ENCODE peak calls at places on chromosome 4, in seven cellular contexts. L is NCI-H1092; D is HL-60; T is RCC 7860; Y is WTC11; J is NCI-H2107; R is CD8-positive, alpha-beta memory T cell. V is an unnamed sample.

GRCh38 chr4:13543648-13544555 is at the start of gene NKX3-2:
- DNase-seq in L (no peak), D (no peak), T (no peak), Y (no peak), J (no peak), R (no peak), V (no peak)

GRCh38 chr4:103410401-103410800 is 212.3 kb upstream of the CENPE start:
- DNase-seq in L (no peak), D (no peak), T (no peak), Y (no peak), J (no peak), R (no peak), V (no peak)

GRCh38 chr4:22962186-22962786 is 269.5 kb downstream of the GBA3 start:
- DNase-seq in L (peak), D (peak), T (peak), Y (no peak), J (no peak), R (no peak), V (no peak)

GRCh38 chr4:16730522-16730921 is 167.9 kb downstream of the LDB2 start:
- DNase-seq in L (no peak), D (no peak), T (no peak), Y (no peak), J (no peak), R (no peak), V (no peak)

GRCh38 chr4:7356667-7357295 is 77.9 kb downstream of the PSAPL1 start:
- DNase-seq in L (no peak), D (no peak), T (no peak), Y (no peak), J (no peak), R (no peak), V (no peak)

GRCh38 chr4:99815597-99816011 is 1.0 kb upstream of the DAPP1 start:
- DNase-seq in L (peak), D (no peak), T (peak), Y (no peak), J (peak), R (no peak), V (no peak)

GRCh38 chr4:2400841-2401609 is 17.4 kb downstream of the ZFYVE28 start:
- DNase-seq in L (no peak), D (no peak), T (no peak), Y (no peak), J (no peak), R (no peak), V (no peak)

GRCh38 chr4:37463033-37463432 is 218.5 kb downstream of the NWD2 start:
- DNase-seq in L (no peak), D (no peak), T (no peak), Y (no peak), J (no peak), R (no peak), V (no peak)

GRCh38 chr4:3865986-3866812 is 100.0 kb downstream of the ADRA2C start:
- DNase-seq in L (no peak), D (no peak), T (no peak), Y (peak), J (no peak), R (no peak), V (no peak)

GRCh38 chr4:100060765-100061416 is 110.8 kb upstream of the H2AZ1 start:
- DNase-seq in L (no peak), D (no peak), T (no peak), Y (no peak), J (no peak), R (no peak), V (no peak)

GRCh38 chr4:16659120-16659519 is 239.3 kb downstream of the LDB2 start:
- DNase-seq in L (no peak), D (no peak), T (no peak), Y (no peak), J (no peak), R (no peak), V (peak)

GRCh38 chr4:83704786-83705185 is 168.9 kb downstream of the GPAT3 start:
- DNase-seq in L (no peak), D (no peak), T (no peak), Y (no peak), J (no peak), R (no peak), V (no peak)

GRCh38 chr4:152585036-152585439 is 49.1 kb upstream of the FBXW7 start:
- DNase-seq in L (no peak), D (no peak), T (no peak), Y (no peak), J (no peak), R (no peak), V (no peak)

GRCh38 chr4:40283968-40284367 is 51.2 kb upstream of the CHRNA9 start:
- DNase-seq in L (no peak), D (no peak), T (peak), Y (no peak), J (no peak), R (peak), V (no peak)

GRCh38 chr4:141416677-141417363 is 196.1 kb downstream of the ZNF330 start:
- DNase-seq in L (no peak), D (no peak), T (no peak), Y (peak), J (no peak), R (no peak), V (no peak)

GRCh38 chr4:165394275-165394674 is 15.5 kb downstream of the CPE start:
- DNase-seq in L (no peak), D (no peak), T (no peak), Y (no peak), J (no peak), R (no peak), V (no peak)

GRCh38 chr4:151887151-151887815 is 126.5 kb upstream of the GATB start:
- DNase-seq in L (no peak), D (peak), T (peak), Y (no peak), J (no peak), R (no peak), V (no peak)

GRCh38 chr4:78297075-78297815 is 240.1 kb downstream of the FRAS1 start:
- DNase-seq in L (no peak), D (no peak), T (no peak), Y (no peak), J (no peak), R (no peak), V (no peak)

GRCh38 chr4:26088433-26088928 is 174.5 kb downstream of the SMIM20 start:
- DNase-seq in L (no peak), D (no peak), T (peak), Y (no peak), J (no peak), R (no peak), V (no peak)

GRCh38 chr4:137361756-137362470 is 170.4 kb downstream of the PCDH18 start:
- DNase-seq in L (no peak), D (no peak), T (no peak), Y (no peak), J (no peak), R (no peak), V (no peak)

GRCh38 chr4:76708986-76709385 is 189.0 kb downstream of the SOWAHB start:
- DNase-seq in L (no peak), D (no peak), T (no peak), Y (no peak), J (no peak), R (no peak), V (no peak)

GRCh38 chr4:56654238-56654632 is 26.9 kb downstream of the HOPX start:
- DNase-seq in L (no peak), D (no peak), T (no peak), Y (no peak), J (no peak), R (no peak), V (no peak)

GRCh38 chr4:150173420-150173819 is 95.2 kb downstream of the DCLK2 start:
- DNase-seq in L (peak), D (no peak), T (no peak), Y (no peak), J (no peak), R (no peak), V (no peak)

GRCh38 chr4:38160487-38161207 is 200.4 kb downstream of the PTTG2 start:
- DNase-seq in L (peak), D (peak), T (peak), Y (no peak), J (peak), R (peak), V (peak)

GRCh38 chr4:45944000-45944399 is 179.9 kb downstream of the GABRG1 start:
- DNase-seq in L (no peak), D (no peak), T (no peak), Y (no peak), J (no peak), R (no peak), V (no peak)

GRCh38 chr4:173202395-173202794 is 33.8 kb downstream of the GALNT7 start:
- DNase-seq in L (no peak), D (no peak), T (no peak), Y (no peak), J (no peak), R (no peak), V (no peak)

GRCh38 chr4:159390648-159391047 is 287.8 kb downstream of the RAPGEF2 start:
- DNase-seq in L (no peak), D (no peak), T (peak), Y (no peak), J (no peak), R (no peak), V (peak)

GRCh38 chr4:83830138-83830537 is 294.2 kb downstream of the GPAT3 start:
- DNase-seq in L (no peak), D (no peak), T (no peak), Y (no peak), J (no peak), R (no peak), V (no peak)

GRCh38 chr4:137946423-137946822 is 295.7 kb downstream of the SLC7A11 start:
- DNase-seq in L (no peak), D (no peak), T (no peak), Y (no peak), J (no peak), R (no peak), V (no peak)

GRCh38 chr4:10584042-10584441 is 100.5 kb downstream of the CLNK start:
- DNase-seq in L (no peak), D (no peak), T (peak), Y (no peak), J (no peak), R (no peak), V (peak)

V was measured in HFF-Myc.